ENCODE peak calls at places on chromosomes 12 and 14, in six cellular contexts. One of them, this sample, is unnamed.

GRCh38 chr12:76936562-76937185 is 57.9 kb upstream of the CSRP2 start:
- DNase-seq in IMR-90: no peak
- DNase-seq in heart left ventricle: no peak
- DNase-seq in body of pancreas: no peak
- DNase-seq in ovary: no peak
- DNase-seq in uterus: no peak
- DNase-seq in this sample: no peak

GRCh38 chr14:70354204-70354603 is 5.3 kb downstream of the COX16 start:
- DNase-seq in uterus: no peak
- DNase-seq in body of pancreas: no peak
- DNase-seq in heart left ventricle: no peak
- DNase-seq in ovary: no peak
- DNase-seq in IMR-90: no peak
- DNase-seq in this sample: no peak

GRCh38 chr12:64560395-64561301 is 49.6 kb upstream of the RASSF3 start:
- DNase-seq in IMR-90: peak
- DNase-seq in ovary: no peak
- DNase-seq in heart left ventricle: no peak
- DNase-seq in body of pancreas: no peak
- DNase-seq in uterus: peak
- DNase-seq in this sample: peak

GRCh38 chr12:48883305-48884171 is 17.9 kb upstream of the RND1 start:
- DNase-seq in body of pancreas: peak
- DNase-seq in heart left ventricle: no peak
- DNase-seq in ovary: no peak
- DNase-seq in uterus: no peak
- DNase-seq in IMR-90: peak
- DNase-seq in this sample: no peak

GRCh38 chr12:79378496-79378895 is 312.3 kb downstream of the PAWR start:
- DNase-seq in heart left ventricle: no peak
- DNase-seq in uterus: no peak
- DNase-seq in body of pancreas: no peak
- DNase-seq in IMR-90: peak
- DNase-seq in ovary: no peak
- DNase-seq in this sample: no peak

GRCh38 chr14:50844397-50844796 is 13.4 kb upstream of the NIN start:
- DNase-seq in ovary: no peak
- DNase-seq in IMR-90: no peak
- DNase-seq in heart left ventricle: no peak
- DNase-seq in uterus: no peak
- DNase-seq in body of pancreas: no peak
- DNase-seq in this sample: no peak

GRCh38 chr14:20610002-20610765 is 19.0 kb upstream of the RNASE12 start:
- DNase-seq in heart left ventricle: peak
- DNase-seq in IMR-90: peak
- DNase-seq in body of pancreas: peak
- DNase-seq in ovary: peak
- DNase-seq in uterus: peak
- DNase-seq in this sample: no peak

GRCh38 chr12:132623072-132623869 is 4.7 kb downstream of the P2RX2 start:
- DNase-seq in ovary: no peak
- DNase-seq in body of pancreas: no peak
- DNase-seq in heart left ventricle: no peak
- DNase-seq in IMR-90: no peak
- DNase-seq in uterus: no peak
- DNase-seq in this sample: no peak

GRCh38 chr12:98799411-98799810 is 154.3 kb downstream of the APAF1 start:
- DNase-seq in body of pancreas: no peak
- DNase-seq in uterus: no peak
- DNase-seq in ovary: no peak
- DNase-seq in heart left ventricle: no peak
- DNase-seq in IMR-90: no peak
- DNase-seq in this sample: no peak

GRCh38 chr12:116247377-116247776 is 30.1 kb downstream of the MED13L start:
- DNase-seq in body of pancreas: no peak
- DNase-seq in uterus: no peak
- DNase-seq in IMR-90: peak
- DNase-seq in heart left ventricle: no peak
- DNase-seq in ovary: no peak
- DNase-seq in this sample: no peak

GRCh38 chr14:94548999-94549985 is 11.9 kb upstream of the SERPINA4 start:
- DNase-seq in uterus: peak
- DNase-seq in IMR-90: peak
- DNase-seq in body of pancreas: peak
- DNase-seq in heart left ventricle: peak
- DNase-seq in ovary: peak
- DNase-seq in this sample: peak

GRCh38 chr12:1939316-1939715 is 20.9 kb upstream of the CACNA2D4 start:
- DNase-seq in uterus: no peak
- DNase-seq in IMR-90: no peak
- DNase-seq in heart left ventricle: no peak
- DNase-seq in body of pancreas: no peak
- DNase-seq in ovary: no peak
- DNase-seq in this sample: no peak

GRCh38 chr14:80901260-80901659 is 40.3 kb downstream of the CEP128 start:
- DNase-seq in ovary: no peak
- DNase-seq in heart left ventricle: no peak
- DNase-seq in body of pancreas: no peak
- DNase-seq in IMR-90: no peak
- DNase-seq in uterus: no peak
- DNase-seq in this sample: no peak

GRCh38 chr12:106090586-106091411 is 48.0 kb downstream of the NUAK1 start:
- DNase-seq in IMR-90: peak
- DNase-seq in ovary: peak
- DNase-seq in body of pancreas: no peak
- DNase-seq in heart left ventricle: peak
- DNase-seq in uterus: peak
- DNase-seq in this sample: peak

GRCh38 chr12:91108196-91108595 is 3.1 kb downstream of the LUM start:
- DNase-seq in IMR-90: no peak
- DNase-seq in ovary: no peak
- DNase-seq in heart left ventricle: no peak
- DNase-seq in body of pancreas: no peak
- DNase-seq in uterus: no peak
- DNase-seq in this sample: no peak

GRCh38 chr12:84694111-84694510 is 218.5 kb downstream of the SLC6A15 start:
- DNase-seq in body of pancreas: no peak
- DNase-seq in IMR-90: no peak
- DNase-seq in uterus: no peak
- DNase-seq in ovary: no peak
- DNase-seq in heart left ventricle: no peak
- DNase-seq in this sample: no peak

DNA sequence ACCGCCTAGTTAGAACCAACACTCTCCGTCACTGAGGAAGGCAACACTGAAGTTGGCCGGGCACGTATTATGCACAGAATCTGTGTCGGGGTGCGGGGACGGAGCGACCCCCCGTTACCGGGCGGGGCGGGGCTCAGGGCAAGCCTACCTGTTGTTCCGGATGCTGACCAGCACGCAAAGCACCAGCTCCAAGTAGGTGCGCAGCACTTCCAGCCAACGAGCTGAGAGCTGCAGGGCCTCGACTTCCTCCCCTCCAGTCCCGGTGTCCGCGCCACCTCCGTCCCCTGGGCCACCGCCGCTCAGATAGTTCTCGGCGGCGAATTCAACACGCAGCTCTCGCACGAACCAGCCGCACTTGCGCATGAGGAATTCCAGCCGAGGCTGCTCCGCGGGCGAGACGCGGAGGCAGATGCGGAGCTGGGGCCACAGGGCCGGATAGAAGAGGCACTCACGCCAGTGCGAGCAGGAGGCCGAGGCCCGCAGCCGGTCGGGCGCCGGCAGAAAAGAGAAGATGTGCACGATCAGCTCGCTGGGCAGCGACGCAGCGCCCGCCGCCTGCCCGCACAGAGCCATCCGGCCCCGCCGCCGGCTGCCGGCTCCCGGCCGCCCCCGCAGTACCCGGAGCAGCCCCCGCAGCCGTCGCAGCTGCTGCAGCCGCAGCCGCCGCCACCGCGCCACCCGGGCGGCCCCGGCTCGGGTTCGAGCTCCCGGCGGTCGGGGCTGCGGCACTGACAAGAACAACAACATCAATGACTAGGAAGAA is 636 bp downstream of the FBXO33 start:
- DNase-seq in heart left ventricle: peak
- DNase-seq in body of pancreas: peak
- DNase-seq in IMR-90: peak
- DNase-seq in ovary: peak
- DNase-seq in uterus: peak
- DNase-seq in this sample: no peak
- TF ChIP-seq POLR2A in heart left ventricle: no peak
- TF ChIP-seq POLR2A in body of pancreas: peak
- TF ChIP-seq POLR2A in IMR-90: peak
- TF ChIP-seq POLR2A in ovary: peak
- TF ChIP-seq POLR2A in uterus: peak
- TF ChIP-seq POLR2A in this sample: peak

GRCh38 chr12:126038434-126038833 is 973.2 kb downstream of the AACS start:
- DNase-seq in uterus: no peak
- DNase-seq in body of pancreas: no peak
- DNase-seq in ovary: no peak
- DNase-seq in heart left ventricle: no peak
- DNase-seq in IMR-90: no peak
- DNase-seq in this sample: no peak

GRCh38 chr12:126033746-126034145 is 968.5 kb downstream of the AACS start:
- DNase-seq in uterus: no peak
- DNase-seq in body of pancreas: no peak
- DNase-seq in IMR-90: no peak
- DNase-seq in ovary: no peak
- DNase-seq in heart left ventricle: no peak
- DNase-seq in this sample: no peak

GRCh38 chr12:126030573-126030972 is 965.3 kb downstream of the AACS start:
- DNase-seq in heart left ventricle: no peak
- DNase-seq in body of pancreas: no peak
- DNase-seq in ovary: no peak
- DNase-seq in uterus: no peak
- DNase-seq in IMR-90: no peak
- DNase-seq in this sample: no peak

GRCh38 chr12:126040307-126040706 is 975.1 kb downstream of the AACS start:
- DNase-seq in uterus: no peak
- DNase-seq in IMR-90: no peak
- DNase-seq in ovary: no peak
- DNase-seq in heart left ventricle: no peak
- DNase-seq in body of pancreas: no peak
- DNase-seq in this sample: no peak

DNA sequence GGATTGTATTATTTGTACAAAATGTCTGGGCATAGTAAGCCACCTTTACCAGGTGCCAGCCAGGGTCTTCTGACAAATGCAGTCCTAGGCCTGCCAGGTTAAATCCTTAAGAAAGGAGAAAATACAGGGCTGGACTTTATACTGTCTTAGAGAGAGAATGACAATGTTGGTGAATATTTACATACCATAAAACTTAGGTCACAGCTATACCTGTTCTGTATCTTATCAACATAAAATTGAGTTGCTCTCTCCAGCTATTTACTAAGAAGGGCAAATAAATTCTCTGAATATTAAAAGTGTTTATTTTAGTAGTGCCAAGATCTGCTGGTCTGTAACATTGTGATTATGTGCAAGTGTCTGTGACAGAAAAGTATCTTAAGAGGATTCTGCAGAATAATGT is 971.1 kb downstream of the AACS start:
- DNase-seq in IMR-90: no peak
- DNase-seq in body of pancreas: no peak
- DNase-seq in uterus: no peak
- DNase-seq in heart left ventricle: no peak
- DNase-seq in ovary: no peak
- DNase-seq in this sample: no peak
- TF ChIP-seq POLR2A in IMR-90: no peak
- TF ChIP-seq POLR2A in body of pancreas: no peak
- TF ChIP-seq POLR2A in uterus: no peak
- TF ChIP-seq POLR2A in heart left ventricle: no peak
- TF ChIP-seq POLR2A in ovary: no peak
- TF ChIP-seq POLR2A in this sample: no peak

GRCh38 chr12:53624453-53624852 is 1.7 kb downstream of the ATF7 start:
- DNase-seq in heart left ventricle: no peak
- DNase-seq in body of pancreas: no peak
- DNase-seq in IMR-90: peak
- DNase-seq in uterus: no peak
- DNase-seq in ovary: no peak
- DNase-seq in this sample: no peak

GRCh38 chr12:53626702-53627169 is 554 bp upstream of the ATF7 start:
- DNase-seq in ovary: no peak
- DNase-seq in uterus: no peak
- DNase-seq in heart left ventricle: no peak
- DNase-seq in body of pancreas: no peak
- DNase-seq in IMR-90: no peak
- DNase-seq in this sample: no peak

GRCh38 chr12:53625373-53625945 is 723 bp downstream of the ATF7 start:
- DNase-seq in body of pancreas: no peak
- DNase-seq in IMR-90: no peak
- DNase-seq in heart left ventricle: no peak
- DNase-seq in ovary: no peak
- DNase-seq in uterus: no peak
- DNase-seq in this sample: no peak

GRCh38 chr12:53624956-53625355 is 1.2 kb downstream of the ATF7 start:
- DNase-seq in IMR-90: no peak
- DNase-seq in uterus: no peak
- DNase-seq in heart left ventricle: no peak
- DNase-seq in body of pancreas: no peak
- DNase-seq in ovary: no peak
- DNase-seq in this sample: no peak

GRCh38 chr12:53625946-53626701 is at the start of gene ATF7:
- DNase-seq in IMR-90: peak
- DNase-seq in body of pancreas: peak
- DNase-seq in uterus: peak
- DNase-seq in ovary: peak
- DNase-seq in heart left ventricle: peak
- DNase-seq in this sample: peak
- TF ChIP-seq POLR2A in IMR-90: peak
- TF ChIP-seq POLR2A in body of pancreas: peak
- TF ChIP-seq POLR2A in uterus: peak
- TF ChIP-seq POLR2A in ovary: peak
- TF ChIP-seq POLR2A in heart left ventricle: no peak
- TF ChIP-seq POLR2A in this sample: peak

GRCh38 chr14:98685725-98686124 is 586.3 kb downstream of the BCL11B start:
- DNase-seq in body of pancreas: no peak
- DNase-seq in ovary: no peak
- DNase-seq in uterus: no peak
- DNase-seq in IMR-90: no peak
- DNase-seq in heart left ventricle: no peak
- DNase-seq in this sample: no peak

GRCh38 chr14:98684486-98684885 is 587.5 kb downstream of the BCL11B start:
- DNase-seq in body of pancreas: no peak
- DNase-seq in ovary: no peak
- DNase-seq in heart left ventricle: no peak
- DNase-seq in IMR-90: no peak
- DNase-seq in uterus: no peak
- DNase-seq in this sample: no peak

DNA sequence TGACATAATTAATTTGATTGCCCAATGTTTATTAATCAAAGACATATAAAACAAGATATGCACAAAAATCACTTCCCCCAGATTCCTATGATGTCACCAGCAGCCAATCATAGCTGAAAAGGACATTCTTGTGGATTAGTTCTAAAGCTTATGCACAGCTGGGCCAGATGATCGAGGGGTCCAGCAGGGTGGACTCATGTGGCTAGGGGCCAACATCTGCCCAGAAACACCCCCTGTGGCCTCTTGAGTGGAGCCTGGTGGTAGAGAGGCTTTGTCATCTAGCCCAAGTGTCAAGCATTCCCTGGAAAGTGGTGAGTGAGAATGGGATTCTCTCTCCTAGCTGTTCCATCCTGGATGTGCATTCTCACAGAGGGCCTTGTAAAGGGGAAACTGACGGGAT is 590.0 kb downstream of the BCL11B start:
- DNase-seq in heart left ventricle: no peak
- DNase-seq in uterus: no peak
- DNase-seq in IMR-90: no peak
- DNase-seq in body of pancreas: no peak
- DNase-seq in ovary: no peak
- DNase-seq in this sample: no peak
- TF ChIP-seq POLR2A in heart left ventricle: no peak
- TF ChIP-seq POLR2A in uterus: no peak
- TF ChIP-seq POLR2A in IMR-90: no peak
- TF ChIP-seq POLR2A in body of pancreas: no peak
- TF ChIP-seq POLR2A in ovary: no peak
- TF ChIP-seq POLR2A in this sample: no peak

This sample was measured in H54.